ENCODE peak calls at places on chromosomes 11 and 22, in eight cellular contexts. Y is activated B cell treated with CpG ODN at 0.5 μM for 24 hours, S is Calu3, U is mammary epithelial cell, O is heart left ventricle, J is HFFc6, R is GM12865, L is dorsolateral prefrontal cortex. C is an unnamed sample.

GRCh38 chr11:125382211-125382807 is 113.8 kb downstream of the FEZ1 start:
- DNase-seq in Y (no peak), S (peak), U (no peak), O (no peak), J (no peak), R (no peak), L (no peak), C (no peak)

GRCh38 chr11:68413591-68413999 is 47.0 kb upstream of the PPP6R3 start:
- DNase-seq in Y (no peak), S (no peak), U (no peak), O (no peak), J (no peak), R (no peak), L (no peak), C (no peak)

GRCh38 chr11:73961321-73961720 is 10.5 kb downstream of the DNAJB13 start:
- DNase-seq in Y (no peak), S (no peak), U (no peak), O (no peak), J (peak), R (no peak), L (no peak), C (no peak)

GRCh38 chr22:35480627-35481565 is 59.7 kb upstream of the RASD2 start:
- DNase-seq in Y (no peak), S (peak), U (no peak), O (no peak), J (no peak), R (no peak), L (no peak), C (no peak)

GRCh38 chr22:19932367-19933206 is 9.0 kb upstream of the COMT start:
- DNase-seq in Y (no peak), S (no peak), U (no peak), O (no peak), J (no peak), R (no peak), L (no peak), C (no peak)

GRCh38 chr11:8963569-8964323 is 496 bp downstream of the TMEM9B start:
- DNase-seq in Y (no peak), S (peak), U (no peak), O (peak), J (peak), R (peak), L (no peak), C (peak)

GRCh38 chr22:23166841-23167610 is 13.3 kb upstream of the BCR start:
- DNase-seq in Y (no peak), S (no peak), U (no peak), O (no peak), J (no peak), R (no peak), L (no peak), C (no peak)

GRCh38 chr11:65553301-65554001 is 4.7 kb downstream of the LTBP3 start:
- DNase-seq in Y (no peak), S (no peak), U (no peak), O (no peak), J (no peak), R (peak), L (no peak), C (no peak)

GRCh38 chr11:2565447-2566222 is 120.8 kb downstream of the KCNQ1 start:
- DNase-seq in Y (no peak), S (no peak), U (no peak), O (peak), J (no peak), R (no peak), L (no peak), C (peak)

GRCh38 chr11:118152552-118153471 is at the start of gene SCN4B:
- DNase-seq in Y (no peak), S (peak), U (peak), O (peak), J (no peak), R (no peak), L (no peak), C (no peak)

GRCh38 chr11:57458410-57459111 is 1.8 kb upstream of the RTN4RL2 start:
- DNase-seq in Y (peak), S (peak), U (no peak), O (peak), J (no peak), R (peak), L (no peak), C (no peak)

GRCh38 chr11:108199446-108200321 is 22.8 kb downstream of the NPAT start:
- DNase-seq in Y (no peak), S (peak), U (peak), O (no peak), J (peak), R (peak), L (no peak), C (peak)

GRCh38 chr22:36374603-36375024 is 13.2 kb downstream of the MYH9 start:
- DNase-seq in Y (no peak), S (peak), U (peak), O (no peak), J (peak), R (no peak), L (no peak), C (peak)

GRCh38 chr11:129737535-129738230 is 78.0 kb upstream of the TMEM45B start:
- DNase-seq in Y (no peak), S (no peak), U (no peak), O (no peak), J (no peak), R (no peak), L (no peak), C (no peak)

GRCh38 chr11:109960831-109961230 is 132.4 kb upstream of the ZC3H12C start:
- DNase-seq in Y (no peak), S (no peak), U (peak), O (peak), J (peak), R (no peak), L (no peak), C (no peak)

GRCh38 chr11:3906166-3906565 is 50.7 kb downstream of the STIM1 start:
- DNase-seq in Y (no peak), S (no peak), U (peak), O (no peak), J (no peak), R (no peak), L (no peak), C (no peak)

GRCh38 chr11:44681698-44682097 is 45.1 kb upstream of the TSPAN18 start:
- DNase-seq in Y (no peak), S (peak), U (peak), O (no peak), J (peak), R (peak), L (no peak), C (no peak)

GRCh38 chr11:64519541-64519940 is 71.5 kb upstream of the SLC22A12 start:
- DNase-seq in Y (no peak), S (no peak), U (peak), O (no peak), J (no peak), R (no peak), L (no peak), C (no peak)

GRCh38 chr11:22832315-22833041 is 2.9 kb upstream of the SVIP start:
- DNase-seq in Y (no peak), S (no peak), U (peak), O (no peak), J (no peak), R (no peak), L (no peak), C (no peak)

GRCh38 chr11:102111011-102111786 is 952 bp downstream of the YAP1 start:
- DNase-seq in Y (no peak), S (peak), U (peak), O (peak), J (peak), R (peak), L (no peak), C (no peak)

GRCh38 chr11:23112987-23113886 is 253.0 kb upstream of the CCDC179 start:
- DNase-seq in Y (no peak), S (peak), U (peak), O (peak), J (peak), R (peak), L (no peak), C (no peak)

GRCh38 chr11:36635463-36635862 is 37.4 kb upstream of the RAG2 start:
- DNase-seq in Y (no peak), S (no peak), U (no peak), O (no peak), J (no peak), R (no peak), L (no peak), C (no peak)

GRCh38 chr11:121904148-121904547 is 211.9 kb downstream of the BLID start:
- DNase-seq in Y (no peak), S (no peak), U (no peak), O (no peak), J (no peak), R (no peak), L (no peak), C (no peak)

GRCh38 chr22:35648066-35649025 is at the start of gene APOL6:
- DNase-seq in Y (peak), S (peak), U (peak), O (no peak), J (peak), R (peak), L (no peak), C (no peak)

GRCh38 chr11:27209562-27210005 is 153.4 kb downstream of the CCDC34 start:
- DNase-seq in Y (no peak), S (peak), U (peak), O (no peak), J (peak), R (peak), L (no peak), C (no peak)

GRCh38 chr11:61947486-61948210 is 2.5 kb upstream of the BEST1 start:
- DNase-seq in Y (peak), S (peak), U (peak), O (peak), J (peak), R (peak), L (peak), C (peak)

GRCh38 chr11:110524227-110524626 is 94.5 kb downstream of the FDX1 start:
- DNase-seq in Y (no peak), S (no peak), U (peak), O (no peak), J (peak), R (no peak), L (no peak), C (no peak)

DNA sequence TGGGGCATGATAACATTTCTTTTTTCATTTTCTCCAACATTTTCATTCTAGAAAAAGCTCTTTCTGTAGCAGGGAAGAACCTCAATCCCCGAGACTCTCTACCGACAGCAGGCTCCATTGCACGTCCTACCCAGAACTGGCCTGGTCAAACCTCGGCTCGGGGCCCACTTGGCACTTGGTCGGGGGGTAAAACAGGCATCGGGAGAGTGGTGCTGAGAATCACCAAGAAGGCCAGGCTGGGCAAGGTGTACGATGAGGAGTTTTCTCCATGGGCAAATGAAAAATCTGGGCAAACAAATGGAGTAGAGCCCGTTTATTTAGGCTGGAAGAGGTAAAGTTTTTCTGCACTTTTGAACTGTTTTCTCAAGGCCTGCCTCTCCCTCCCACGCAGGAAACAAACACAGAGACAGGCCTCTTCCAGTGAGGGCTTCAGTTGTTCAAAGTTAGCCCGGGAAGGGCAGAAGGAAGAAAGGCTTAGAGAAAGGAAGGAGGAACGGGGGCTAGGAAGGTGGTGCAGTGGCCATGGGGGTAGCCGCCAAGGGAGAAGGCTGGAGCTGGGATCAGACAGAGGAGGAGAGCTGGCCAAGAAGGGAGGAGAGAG is 87.6 kb downstream of the ETS1 start:
- DNase-seq in Y (no peak), S (no peak), U (no peak), O (no peak), J (no peak), R (no peak), L (no peak), C (no peak)
- TF ChIP-seq CTCF in Y (no peak), S (no peak), U (no peak), O (no peak), J (no peak), R (no peak), L (no peak), C (no peak)

GRCh38 chr11:59196777-59197176 is 15.9 kb downstream of the MPEG1 start:
- DNase-seq in Y (no peak), S (no peak), U (no peak), O (no peak), J (no peak), R (no peak), L (no peak), C (no peak)

GRCh38 chr11:59197990-59198389 is 14.7 kb downstream of the MPEG1 start:
- DNase-seq in Y (no peak), S (no peak), U (no peak), O (peak), J (peak), R (no peak), L (peak), C (no peak)

GRCh38 chr11:59201376-59201775 is 11.4 kb downstream of the MPEG1 start:
- DNase-seq in Y (no peak), S (no peak), U (no peak), O (no peak), J (no peak), R (peak), L (no peak), C (no peak)

GRCh38 chr11:59199546-59200420 is 12.9 kb downstream of the MPEG1 start:
- DNase-seq in Y (no peak), S (no peak), U (no peak), O (no peak), J (no peak), R (peak), L (no peak), C (peak)

DNA sequence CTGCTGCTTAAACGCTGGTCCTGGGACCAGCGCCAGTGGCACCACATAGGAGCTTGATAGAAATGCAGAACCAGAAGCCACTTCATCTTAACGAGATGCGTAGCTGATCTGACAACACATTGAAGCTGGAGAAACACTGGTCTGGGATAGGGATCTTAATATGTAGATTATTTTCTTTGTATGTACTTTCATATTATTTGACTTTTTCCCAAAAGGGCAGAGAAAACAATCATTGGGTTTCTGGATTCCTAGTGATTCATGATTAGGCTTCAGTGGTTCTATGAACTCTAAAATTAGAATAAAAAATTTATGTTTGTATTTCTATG is 12.3 kb downstream of the MPEG1 start:
- DNase-seq in Y (no peak), S (no peak), U (no peak), O (no peak), J (no peak), R (peak), L (no peak), C (no peak)
- TF ChIP-seq CTCF in Y (no peak), S (no peak), U (no peak), O (no peak), J (no peak), R (no peak), L (no peak), C (no peak)

GRCh38 chr22:39309881-39310714 is 9.3 kb downstream of the RPL3 start:
- DNase-seq in Y (no peak), S (no peak), U (peak), O (peak), J (peak), R (peak), L (no peak), C (peak)

GRCh38 chr22:39308614-39309363 is 10.6 kb downstream of the RPL3 start:
- DNase-seq in Y (no peak), S (peak), U (peak), O (peak), J (peak), R (no peak), L (no peak), C (peak)

GRCh38 chr22:39306456-39307361 is 12.7 kb downstream of the RPL3 start:
- DNase-seq in Y (no peak), S (peak), U (no peak), O (peak), J (peak), R (peak), L (no peak), C (no peak)

GRCh38 chr22:39311592-39312400 is 7.6 kb downstream of the RPL3 start:
- DNase-seq in Y (no peak), S (no peak), U (no peak), O (peak), J (peak), R (peak), L (no peak), C (no peak)

DNA sequence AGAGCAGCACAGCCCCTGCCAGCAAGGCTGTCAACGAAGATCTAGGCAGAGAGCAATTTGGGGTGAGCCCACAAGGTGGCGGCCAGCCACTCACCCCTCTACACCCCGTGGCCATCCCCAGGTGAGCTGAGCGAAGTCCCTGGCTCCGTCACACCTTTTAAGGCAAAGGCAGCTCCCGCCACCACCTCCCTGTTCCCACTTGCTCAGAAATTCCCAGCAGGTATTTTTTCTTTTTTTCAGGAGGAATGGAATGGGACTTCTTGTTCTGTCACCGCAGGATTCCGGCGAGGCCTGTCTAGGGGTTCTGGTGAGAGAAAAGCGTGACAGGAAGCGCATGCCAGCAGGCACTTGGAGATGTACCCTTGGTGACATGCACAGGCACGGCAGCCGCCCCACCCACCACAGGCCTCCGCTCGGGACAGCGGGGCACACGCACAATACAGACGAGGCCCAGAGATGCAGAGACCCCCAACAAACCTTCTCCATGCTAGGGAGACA is 10.0 kb downstream of the RPL3 start:
- DNase-seq in Y (no peak), S (peak), U (peak), O (peak), J (peak), R (no peak), L (no peak), C (no peak)
- TF ChIP-seq CTCF in Y (no peak), S (peak), U (peak), O (no peak), J (peak), R (peak), L (no peak), C (peak)

GRCh38 chr11:405976-406795 is 8.6 kb downstream of the SIGIRR start:
- DNase-seq in Y (no peak), S (no peak), U (no peak), O (peak), J (no peak), R (no peak), L (no peak), C (no peak)

GRCh38 chr11:403761-404431 is 9.9 kb downstream of the PKP3 start:
- DNase-seq in Y (no peak), S (no peak), U (no peak), O (peak), J (no peak), R (no peak), L (no peak), C (no peak)

GRCh38 chr11:406796-407650 is 7.8 kb downstream of the SIGIRR start:
- DNase-seq in Y (peak), S (no peak), U (peak), O (peak), J (peak), R (peak), L (no peak), C (peak)

GRCh38 chr11:404551-405264 is 10.1 kb downstream of the SIGIRR start:
- DNase-seq in Y (no peak), S (no peak), U (no peak), O (no peak), J (no peak), R (no peak), L (no peak), C (no peak)

GRCh38 chr11:405323-405975 is 9.3 kb downstream of the SIGIRR start:
- DNase-seq in Y (no peak), S (no peak), U (no peak), O (peak), J (no peak), R (no peak), L (peak), C (no peak)
- TF ChIP-seq CTCF in Y (no peak), S (no peak), U (no peak), O (no peak), J (no peak), R (no peak), L (no peak), C (no peak)

DNA sequence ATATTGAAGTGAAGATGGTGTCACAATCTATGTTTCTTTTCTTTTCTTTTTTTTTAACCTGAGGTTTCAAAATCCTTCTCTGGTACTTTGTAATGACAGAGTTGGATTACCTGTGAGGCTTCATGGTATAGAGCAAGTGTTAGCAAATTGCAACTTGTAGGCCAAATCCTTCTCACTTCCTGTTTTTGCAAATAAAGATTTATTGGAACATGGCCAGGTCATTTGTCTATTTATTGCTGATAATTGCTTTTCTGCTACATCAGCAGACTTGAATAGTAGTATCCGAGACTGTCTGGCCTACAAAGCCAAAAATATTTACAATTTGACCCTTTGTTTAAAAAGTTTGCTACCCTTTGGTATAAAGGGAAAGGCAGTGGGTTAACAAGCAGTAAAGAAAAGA is 1059.4 kb upstream of the CCDC90B start:
- DNase-seq in Y (no peak), S (no peak), U (no peak), O (no peak), J (no peak), R (no peak), L (no peak), C (no peak)
- TF ChIP-seq CTCF in Y (no peak), S (no peak), U (no peak), O (no peak), J (no peak), R (no peak), L (no peak), C (no peak)

GRCh38 chr11:80598905-80599304 is 1158.1 kb upstream of the TENM4 start:
- DNase-seq in Y (no peak), S (no peak), U (peak), O (no peak), J (no peak), R (no peak), L (no peak), C (no peak)
- TF ChIP-seq CTCF in Y (no peak), S (no peak), U (no peak), O (no peak), J (no peak), R (no peak), L (no peak), C (no peak)